ENCODE peak calls at places on chromosomes 4 and X, in four cellular contexts. V is K562, D is GM12878, Z is H1. I is an unnamed sample.

GRCh38 chr4:24003926-24004325 is 114.1 kb upstream of the PPARGC1A start:
- DNase-seq in D (no peak), V (no peak), Z (no peak), I (no peak)

GRCh38 chrX:155094468-155095061 is 23.3 kb downstream of the BRCC3 start:
- DNase-seq in V (peak; percentile 26), D (no peak), Z (no peak), I (no peak)

GRCh38 chr4:110953191-110953590 is 330.3 kb upstream of the PITX2 start:
- DNase-seq in Z (no peak), V (no peak), D (no peak), I (no peak)

GRCh38 chr4:175386776-175387507 is 425.1 kb downstream of the GPM6A start:
- DNase-seq in V (no peak), D (no peak), Z (peak; percentile 54), I (no peak)

GRCh38 chr4:15232725-15233597 is 194.9 kb upstream of the C1QTNF7 start:
- DNase-seq in D (no peak), Z (no peak), V (no peak), I (no peak)

GRCh38 chrX:6941041-6941440 is 206.5 kb upstream of the STS start:
- DNase-seq in V (no peak), D (no peak), Z (no peak), I (no peak)

GRCh38 chr4:39636786-39637185 is 1.9 kb downstream of the SMIM14 start:
- DNase-seq in Z (no peak), D (no peak), V (no peak), I (no peak)

GRCh38 chr4:40502936-40503335 is 126.7 kb downstream of the RBM47 start:
- DNase-seq in V (no peak), D (no peak), Z (no peak), I (no peak)

GRCh38 chr4:183424109-183424751 is 20.2 kb upstream of the CDKN2AIP start:
- DNase-seq in D (no peak), Z (no peak), V (no peak), I (no peak)

GRCh38 chr4:165293927-165294649 is 33.4 kb upstream of the MSMO1 start:
- DNase-seq in D (no peak), Z (no peak), V (no peak), I (no peak)

GRCh38 chr4:39410415-39410814 is 3.7 kb downstream of the KLB start:
- DNase-seq in Z (no peak), V (no peak), D (no peak), I (no peak)

GRCh38 chr4:8704632-8705031 is 112.1 kb downstream of the CPZ start:
- DNase-seq in Z (peak; percentile 38), V (no peak), D (no peak), I (no peak)

GRCh38 chr4:55359397-55359916 is 13.4 kb downstream of the SRD5A3 start:
- DNase-seq in D (no peak), V (no peak), Z (peak; percentile 35), I (no peak)

GRCh38 chr4:138162259-138162658 is 79.9 kb downstream of the SLC7A11 start:
- DNase-seq in D (no peak), V (no peak), Z (no peak), I (no peak)

GRCh38 chr4:169249214-169249973 is 21.4 kb downstream of the SH3RF1 start:
- DNase-seq in V (no peak), D (no peak), Z (no peak), I (no peak)

GRCh38 chrX:120690344-120690743 is 60.5 kb upstream of the C1GALT1C1 start:
- DNase-seq in D (no peak), V (no peak), Z (no peak), I (no peak)

GRCh38 chr4:13872145-13872544 is 244.6 kb upstream of the BOD1L1 start:
- DNase-seq in D (no peak), V (no peak), Z (no peak), I (no peak)

GRCh38 chr4:78788005-78788889 is 12.1 kb downstream of the BMP2K start:
- DNase-seq in Z (no peak), D (no peak), V (no peak), I (no peak)

GRCh38 chr4:25180524-25181131 is 20.4 kb upstream of the SEPSECS start:
- DNase-seq in V (peak; percentile 51), Z (no peak), D (no peak), I (peak; percentile 32)

GRCh38 chr4:82360298-82361177 is 13.3 kb downstream of the HNRNPD start:
- DNase-seq in Z (no peak), V (peak; percentile 22), D (no peak), I (no peak)

GRCh38 chrX:29965634-29966033 is 249.7 kb upstream of the MAGEB2 start:
- DNase-seq in V (no peak), Z (no peak), D (no peak), I (no peak)

GRCh38 chr4:85555210-85555609 is 80.3 kb downstream of the ARHGAP24 start:
- DNase-seq in D (peak; percentile 58), Z (no peak), V (no peak), I (no peak)

GRCh38 chrX:153406903-153407302 is 4.4 kb upstream of the ZFP92 start:
- DNase-seq in V (no peak), Z (no peak), D (no peak), I (no peak)

GRCh38 chrX:139881130-139881529 is 51.7 kb downstream of the ATP11C start:
- DNase-seq in Z (no peak), V (no peak), D (no peak), I (peak; percentile 16)

GRCh38 chrX:42140320-42140719 is 217.0 kb upstream of the CASK start:
- DNase-seq in V (no peak), D (no peak), Z (no peak), I (no peak)

GRCh38 chrX:15242899-15243555 is 26.9 kb downstream of the ASB9 start:
- DNase-seq in D (peak; percentile 17), V (peak; percentile 17), Z (no peak), I (peak; percentile 43)
- TF ChIP-seq EGR1 in D (no peak), V (no peak), Z (no peak), I (no peak)

GRCh38 chr4:7103599-7104365 is 35.9 kb upstream of the GRPEL1 start:
- DNase-seq in D (no peak), V (no peak), Z (no peak), I (no peak)
- TF ChIP-seq EGR1 in D (no peak), V (no peak), Z (no peak), I (no peak)

GRCh38 chrX:48558270-48558669 is 16.0 kb upstream of the RBM3 start:
- DNase-seq in Z (no peak), V (no peak), D (no peak), I (no peak)
- TF ChIP-seq EGR1 in Z (no peak), V (no peak), D (no peak), I (no peak)

DNA sequence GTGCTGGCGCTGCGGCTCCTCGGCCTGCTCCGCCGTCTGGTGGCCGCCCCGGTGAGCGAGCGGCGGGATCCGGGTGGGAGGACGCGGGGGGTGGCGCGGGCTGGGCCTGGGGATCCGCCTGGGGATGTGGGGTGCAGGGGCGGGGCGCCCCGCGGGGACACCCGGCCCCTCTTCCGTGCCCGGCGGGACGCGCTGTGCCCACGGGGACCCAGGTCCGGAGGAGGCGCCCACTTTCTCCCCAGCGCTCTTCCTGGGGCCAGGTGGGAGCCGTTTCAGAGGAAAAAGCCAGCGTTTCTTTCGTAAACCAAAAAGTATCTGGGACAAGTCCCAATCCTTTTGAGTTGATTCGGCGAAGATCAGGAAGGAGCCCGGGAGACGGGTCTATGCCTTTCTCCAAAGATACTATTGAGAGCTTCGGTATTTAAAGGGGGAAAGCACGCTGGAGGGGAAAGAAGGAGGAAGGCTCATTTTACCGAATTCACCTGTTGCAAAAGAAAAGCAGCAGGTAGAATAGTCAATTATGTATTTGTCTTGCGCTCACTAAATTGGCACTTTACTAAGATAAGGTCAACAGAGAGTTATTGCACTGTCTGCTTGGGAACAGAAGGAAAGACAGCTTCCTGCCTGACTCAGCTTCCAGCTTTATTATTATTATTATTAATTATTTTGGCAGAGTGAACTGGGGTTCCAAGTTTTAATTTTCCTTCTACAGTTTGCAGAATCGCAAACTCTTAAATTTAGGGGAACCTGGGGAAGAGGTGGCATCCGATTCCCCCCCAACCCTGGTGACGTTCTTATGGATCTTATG is 81.5 kb upstream of the CD99 start:
- DNase-seq in V (no peak), Z (no peak), D (no peak), I (no peak)
- TF ChIP-seq EGR1 in V (no peak), Z (no peak), D (no peak), I (no peak)

GRCh38 chrX:96907888-96908287 is 24.2 kb downstream of the RPA4 start:
- DNase-seq in V (no peak), Z (no peak), D (no peak), I (no peak)

GRCh38 chrX:96909291-96909690 is 25.6 kb downstream of the RPA4 start:
- DNase-seq in Z (no peak), V (no peak), D (no peak), I (no peak)

DNA sequence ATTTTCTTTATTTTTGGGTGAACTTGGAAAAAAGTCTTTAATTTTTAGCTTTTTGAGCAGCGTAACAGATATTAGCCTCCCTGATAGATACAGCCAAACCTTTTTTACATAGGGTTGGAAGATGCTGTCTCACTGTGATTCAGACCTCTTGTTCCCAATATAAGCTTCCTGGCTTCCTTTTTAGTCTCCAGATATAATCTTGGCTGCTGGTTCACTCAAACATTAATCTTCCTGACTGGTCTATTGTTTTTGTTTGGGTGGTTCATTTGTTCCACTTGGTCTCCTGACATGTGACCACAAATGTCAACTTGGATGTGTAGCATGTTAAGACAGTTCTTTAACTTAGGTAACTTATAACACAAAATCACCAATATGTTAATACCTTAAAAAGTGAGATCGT is 23.0 kb downstream of the RPA4 start:
- DNase-seq in Z (no peak), V (no peak), D (no peak), I (no peak)
- TF ChIP-seq EGR1 in Z (no peak), V (no peak), D (no peak), I (no peak)

GRCh38 chr4:163701915-163702314 is 207.4 kb downstream of the TMA16 start:
- DNase-seq in Z (no peak), D (peak; percentile 49), V (no peak), I (no peak)
- TF ChIP-seq EGR1 in Z (no peak), D (no peak), V (no peak), I (no peak)

DNA sequence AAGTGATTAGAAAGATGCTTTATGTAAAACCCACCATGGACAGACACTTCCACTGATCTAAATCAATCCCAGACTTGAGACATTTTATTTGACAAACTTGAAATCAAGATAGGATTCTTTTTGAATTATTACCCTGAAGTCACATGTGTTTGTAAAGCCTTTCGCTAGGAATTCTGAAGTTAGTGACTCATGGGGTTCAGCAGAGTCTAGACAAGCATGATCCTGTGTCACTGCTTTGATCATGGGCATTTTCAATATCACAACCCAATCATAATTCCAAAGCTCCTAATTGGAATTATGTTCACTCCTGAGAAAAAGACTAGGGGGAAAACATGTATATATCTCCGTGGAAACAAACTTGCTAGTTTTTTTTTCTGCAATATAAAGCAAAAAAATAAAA is 67.5 kb upstream of the BMP3 start:
- DNase-seq in D (no peak), V (no peak), Z (no peak), I (no peak)
- TF ChIP-seq EGR1 in D (no peak), V (no peak), Z (no peak), I (no peak)

DNA sequence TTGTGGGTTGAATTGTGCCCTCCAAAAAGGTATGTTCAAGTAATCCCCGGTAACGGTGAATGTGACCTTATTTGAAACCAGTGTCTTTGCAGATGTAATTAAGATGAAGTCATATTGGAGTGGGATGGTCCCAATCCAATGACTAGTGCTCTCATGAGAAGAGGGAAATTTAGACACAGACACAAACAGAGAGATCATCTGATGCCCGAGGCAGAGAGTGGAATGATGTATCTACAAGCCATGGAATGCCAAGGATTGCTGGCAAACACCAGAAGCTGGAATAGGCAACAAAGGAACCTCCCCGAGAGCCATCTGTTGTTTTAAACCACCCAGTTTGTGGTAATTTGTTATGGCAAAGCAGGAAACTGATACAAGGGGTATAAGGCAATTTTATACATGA is 35.1 kb downstream of the RPS6KA3 start:
- DNase-seq in Z (no peak), D (no peak), V (no peak), I (no peak)
- TF ChIP-seq EGR1 in Z (no peak), D (no peak), V (no peak), I (no peak)